ENCODE peak calls at places on chromosomes 5 and 9, in six cellular contexts. V, Q, C, W, G and I are unnamed samples.

GRCh38 chr5:159593518-159594073 is 263.3 kb upstream of the IL12B start:
- DNase-seq in V (no peak), Q (no peak), W (no peak), G (no peak), C (no peak), I (no peak)

GRCh38 chr9:85569988-85570387 is 171.8 kb downstream of the AGTPBP1 start:
- DNase-seq in Q (no peak), W (no peak), C (no peak), G (peak), V (no peak), I (no peak)

GRCh38 chr9:134626576-134627416 is 14.8 kb upstream of the COL5A1 start:
- DNase-seq in C (no peak), Q (no peak), V (peak), W (no peak), G (peak), I (no peak)

GRCh38 chr9:70581214-70581966 is 166.9 kb upstream of the KLF9 start:
- DNase-seq in C (no peak), G (no peak), Q (no peak), W (no peak), V (no peak), I (no peak)

GRCh38 chr5:9104576-9105339 is 441.1 kb downstream of the SEMA5A start:
- DNase-seq in V (no peak), G (peak), Q (no peak), C (no peak), W (no peak), I (no peak)

GRCh38 chr5:79936644-79937216 is 54.3 kb downstream of the MTX3 start:
- DNase-seq in C (no peak), G (no peak), W (no peak), V (no peak), Q (no peak), I (no peak)

GRCh38 chr5:38796000-38796738 is 49.6 kb upstream of the OSMR start:
- DNase-seq in Q (no peak), V (no peak), G (no peak), C (no peak), W (no peak), I (no peak)

GRCh38 chr5:134969166-134969565 is 1.5 kb downstream of the CATSPER3 start:
- DNase-seq in V (no peak), Q (no peak), C (no peak), G (no peak), W (no peak), I (no peak)

GRCh38 chr9:97305501-97306298 is 1.8 kb upstream of the CCDC180 start:
- DNase-seq in C (no peak), W (no peak), Q (no peak), G (no peak), V (no peak), I (no peak)

GRCh38 chr9:70868661-70869652 is 252.5 kb downstream of the TRPM3 start:
- DNase-seq in V (no peak), Q (no peak), G (peak), C (peak), W (no peak), I (no peak)

GRCh38 chr5:108379722-108380530 is 2.0 kb downstream of the FBXL17 start:
- DNase-seq in W (no peak), G (peak), C (no peak), Q (no peak), V (no peak), I (no peak)

GRCh38 chr5:52705720-52706119 is 82.0 kb upstream of the ITGA1 start:
- DNase-seq in G (no peak), C (no peak), W (no peak), V (no peak), Q (no peak), I (no peak)

GRCh38 chr9:76638001-76638400 is 126.2 kb upstream of the PCA3 start:
- DNase-seq in W (no peak), G (no peak), C (no peak), Q (no peak), V (no peak), I (no peak)

GRCh38 chr9:85713897-85714296 is 27.9 kb downstream of the AGTPBP1 start:
- DNase-seq in Q (no peak), G (peak), C (no peak), W (no peak), V (no peak), I (no peak)

GRCh38 chr5:83721878-83722779 is 1.5 kb upstream of the HAPLN1 start:
- DNase-seq in G (peak), C (peak), W (no peak), Q (peak), V (peak), I (peak)

GRCh38 chr9:86735772-86736458 is 211.4 kb downstream of the GAS1 start:
- DNase-seq in G (no peak), C (peak), Q (no peak), V (no peak), W (no peak), I (no peak)

GRCh38 chr5:139885172-139885856 is 89.7 kb downstream of the PSD2 start:
- DNase-seq in V (no peak), C (no peak), Q (no peak), W (no peak), G (no peak), I (no peak)

GRCh38 chr9:1604942-1605560 is 410.1 kb upstream of the SMARCA2 start:
- DNase-seq in V (no peak), G (no peak), W (peak), Q (peak), C (no peak), I (peak)

GRCh38 chr9:133738039-133738805 is at the start of gene SARDH:
- DNase-seq in W (no peak), G (peak), C (peak), Q (peak), V (peak), I (peak)

GRCh38 chr5:78964889-78965288 is 20.2 kb downstream of the ARSB start:
- DNase-seq in Q (peak), V (no peak), C (no peak), W (no peak), G (peak), I (peak)

GRCh38 chr9:135413086-135413375 is 66.6 kb upstream of the PPP1R26 start:
- DNase-seq in G (no peak), W (no peak), Q (no peak), C (no peak), V (no peak), I (no peak)

GRCh38 chr5:29143266-29143665 is 2050.2 kb upstream of the CDH6 start:
- DNase-seq in Q (no peak), G (no peak), C (no peak), V (no peak), W (no peak), I (no peak)

GRCh38 chr5:76291305-76292077 is 111.6 kb upstream of the IQGAP2 start:
- DNase-seq in Q (no peak), W (no peak), C (no peak), V (peak), G (no peak), I (no peak)

GRCh38 chr5:146394486-146394885 is 52.6 kb upstream of the TCERG1 start:
- DNase-seq in C (no peak), W (no peak), Q (no peak), V (no peak), G (no peak), I (no peak)

DNA sequence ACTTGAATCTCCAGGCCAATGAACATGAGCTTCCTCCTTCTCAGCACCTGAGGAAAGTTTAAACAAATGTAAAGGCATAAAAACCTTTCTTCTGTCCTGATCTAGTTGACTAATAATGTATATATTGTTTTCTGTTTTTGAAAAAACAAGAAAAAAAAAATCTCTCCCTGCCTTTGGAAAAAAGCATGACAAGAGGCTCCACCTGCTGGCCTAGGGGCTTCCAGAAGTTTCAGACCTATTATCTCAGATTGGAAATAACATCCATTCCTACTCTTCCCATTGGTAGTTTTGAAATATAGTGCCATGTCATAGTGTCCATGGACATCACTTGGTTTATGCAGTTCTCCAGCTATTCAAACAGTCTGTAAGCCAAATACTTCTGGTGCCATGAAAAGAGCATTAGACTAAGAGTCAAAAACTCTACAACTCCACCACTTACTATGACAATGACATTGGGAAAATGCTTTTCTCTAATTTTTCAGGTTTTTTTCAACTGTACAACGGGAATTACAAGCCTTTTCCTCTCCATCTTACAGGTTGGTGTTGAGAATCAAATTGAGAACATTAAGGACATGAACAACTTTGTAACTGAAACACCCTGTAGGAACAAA is 409.6 kb upstream of the MPDZ start:
- DNase-seq in G (no peak), W (no peak), Q (no peak), V (no peak), C (no peak), I (no peak)
- TF ChIP-seq CTCF in G (peak), W (no peak), Q (no peak), V (no peak), C (peak), I (no peak)

GRCh38 chr5:95446560-95447221 is 55.5 kb downstream of the FAM81B start:
- DNase-seq in V (no peak), G (peak), W (no peak), C (no peak), Q (no peak), I (no peak)
- TF ChIP-seq CTCF in V (no peak), G (no peak), W (no peak), C (no peak), Q (no peak), I (no peak)

GRCh38 chr5:41527201-41527779 is 16.9 kb upstream of the PLCXD3 start:
- DNase-seq in G (peak), Q (no peak), V (peak), W (no peak), C (peak), I (no peak)

GRCh38 chr5:41526699-41527098 is 16.3 kb upstream of the PLCXD3 start:
- DNase-seq in V (no peak), W (no peak), Q (no peak), C (no peak), G (no peak), I (no peak)

GRCh38 chr5:41522193-41522786 is 11.9 kb upstream of the PLCXD3 start:
- DNase-seq in Q (no peak), C (no peak), G (no peak), V (no peak), W (no peak), I (no peak)

GRCh38 chr5:41519801-41520200 is 9.4 kb upstream of the PLCXD3 start:
- DNase-seq in G (no peak), Q (no peak), C (no peak), V (peak), W (no peak), I (no peak)

GRCh38 chr5:41524174-41524573 is 13.8 kb upstream of the PLCXD3 start:
- DNase-seq in W (no peak), C (no peak), Q (no peak), V (no peak), G (no peak), I (no peak)
- TF ChIP-seq CTCF in W (peak), C (peak), Q (peak), V (no peak), G (no peak), I (peak)

GRCh38 chr9:79581794-79582193 is 10.0 kb downstream of the TLE4 start:
- DNase-seq in Q (no peak), C (no peak), G (peak), V (no peak), W (no peak), I (no peak)
- TF ChIP-seq CTCF in Q (no peak), C (no peak), G (no peak), V (no peak), W (no peak), I (no peak)

DNA sequence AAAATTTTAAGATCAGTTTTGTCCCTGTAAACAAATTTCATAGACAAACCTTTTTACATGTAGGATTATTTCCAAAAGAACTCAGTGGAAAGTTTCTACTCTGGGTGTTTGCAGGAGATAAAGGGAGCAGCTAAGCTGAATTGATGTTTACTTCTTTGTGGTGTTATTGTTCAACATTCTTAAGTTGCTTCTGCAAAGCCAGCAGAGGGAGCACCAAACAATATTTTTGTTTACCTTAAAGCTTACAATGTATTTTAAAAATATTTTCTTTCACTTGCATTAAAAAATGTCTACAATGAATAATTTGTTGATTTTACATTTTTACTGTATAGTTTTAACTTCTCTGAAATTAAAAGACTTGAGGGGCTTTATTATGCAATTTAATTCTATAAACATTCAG is 135.5 kb downstream of the ATG10 start:
- DNase-seq in V (no peak), C (no peak), G (peak), W (no peak), Q (no peak), I (no peak)
- TF ChIP-seq CTCF in V (peak), C (peak), G (peak), W (peak), Q (peak), I (peak)

DNA sequence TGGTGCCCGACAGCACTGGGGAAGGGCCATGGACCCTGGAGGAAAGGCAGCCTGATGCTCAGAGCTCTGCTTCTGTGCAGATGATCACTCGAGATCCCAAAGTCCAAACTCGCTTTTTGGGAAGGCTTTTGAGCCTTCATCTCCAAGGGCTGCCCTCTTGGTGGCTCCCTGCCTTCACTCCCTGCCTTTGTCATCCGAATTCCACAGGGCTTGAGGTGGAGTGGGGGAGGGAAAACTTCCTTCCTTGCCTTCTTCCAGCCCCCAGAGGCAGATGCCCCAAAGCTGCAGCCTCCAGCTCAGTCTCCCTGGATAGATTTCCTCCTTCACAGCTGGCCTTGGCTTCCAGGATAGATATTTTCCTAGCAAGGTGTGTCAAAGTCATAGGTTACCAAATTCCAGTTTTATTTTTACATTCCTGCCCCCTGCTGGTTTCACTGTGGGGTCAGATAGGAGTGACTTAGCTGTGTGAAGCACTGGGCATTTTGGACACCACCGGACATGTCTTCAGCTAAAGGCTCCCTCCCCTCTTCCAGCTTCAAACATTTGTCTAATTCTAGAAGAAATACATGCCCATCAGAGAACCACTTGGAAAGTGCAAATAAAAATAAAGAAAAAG is 268.2 kb downstream of the HSPA4 start:
- DNase-seq in Q (no peak), V (no peak), G (no peak), W (no peak), C (no peak), I (no peak)
- TF ChIP-seq CTCF in Q (peak), V (no peak), G (no peak), W (no peak), C (no peak), I (peak)